ENCODE peak calls at places on chromosomes 2 and 18, in ten cellular contexts. W is AG04449; S is activated T-cell treated with anti-CD3 and anti-CD28 coated beads for 1 hour; U is stimulated activated CD8-positive, alpha-beta memory T cell treated with anti-CD3 and anti-CD28 coated beads, Interleukin-7, amount 100 ng/mL, for 1 hour; Y is B cell; Q is right cardiac atrium; O is stimulated activated CD4-positive, alpha-beta T cell treated with anti-CD3 and anti-CD28 coated beads, Interleukin-15, amount 100 ng/mL, for 1 hour; P is hippocampal formation; R is AG04450; C is AG10803. G is an unnamed sample.

GRCh38 chr2:237064203-237065061 is 21.3 kb upstream of the COPS8 start:
- DNase-seq in R (no peak), W (no peak), Q (no peak), P (no peak), U (no peak), S (no peak), O (no peak), C (no peak), Y (no peak), G (no peak)

GRCh38 chr2:98572676-98573075 is 35.6 kb downstream of the COA5 start:
- DNase-seq in S (no peak), Q (no peak), O (no peak), R (no peak), P (no peak), U (no peak), W (no peak), C (no peak), Y (no peak), G (no peak)

GRCh38 chr2:62941413-62941812 is 109.2 kb upstream of the OTX1 start:
- DNase-seq in C (no peak), Q (no peak), R (no peak), P (no peak), Y (no peak), S (no peak), W (no peak), U (no peak), O (no peak), G (no peak)

GRCh38 chr18:79955302-79956075 is 4.0 kb upstream of the SLC66A2 start:
- DNase-seq in Y (no peak), O (no peak), P (no peak), R (no peak), S (no peak), Q (no peak), U (no peak), W (no peak), C (no peak), G (no peak)

GRCh38 chr2:157875720-157876065 is 437 bp downstream of the ACVR1 start:
- DNase-seq in P (no peak), R (no peak), U (peak; percentile 16), Q (no peak), C (no peak), O (no peak), Y (peak; percentile 75), S (peak; percentile 40), W (no peak), G (no peak)

GRCh38 chr2:158407031-158407430 is 49.5 kb downstream of the CCDC148 start:
- DNase-seq in W (no peak), Q (no peak), U (no peak), R (no peak), C (peak; percentile 23), S (no peak), P (no peak), Y (no peak), O (no peak), G (no peak)

GRCh38 chr2:221202431-221202830 is 369.7 kb downstream of the EPHA4 start:
- DNase-seq in O (no peak), C (no peak), Q (no peak), Y (no peak), W (no peak), S (no peak), U (no peak), P (no peak), R (no peak), G (no peak)

GRCh38 chr2:63926800-63927199 is 85.1 kb downstream of the UGP2 start:
- DNase-seq in U (no peak), P (no peak), Q (no peak), O (no peak), Y (no peak), S (no peak), R (no peak), W (no peak), C (no peak), G (no peak)

GRCh38 chr2:118062048-118062447 is 26.2 kb upstream of the INSIG2 start:
- DNase-seq in P (no peak), R (no peak), S (no peak), W (no peak), Y (no peak), U (no peak), C (peak; percentile 70), O (no peak), Q (no peak), G (no peak)

GRCh38 chr2:96815326-96816126 is 542 bp upstream of the CNNM3 start:
- DNase-seq in O (no peak), W (no peak), C (peak; percentile 60), U (no peak), S (peak; percentile 28), R (no peak), P (peak; percentile 21), Q (peak; percentile 57), Y (no peak), G (no peak)

GRCh38 chr2:80322337-80322920 is 17.9 kb upstream of the LRRTM1 start:
- DNase-seq in C (no peak), Y (no peak), R (no peak), U (no peak), W (no peak), S (no peak), O (no peak), P (no peak), Q (no peak), G (no peak)

GRCh38 chr2:222490100-222490499 is 65.8 kb downstream of the SGPP2 start:
- DNase-seq in S (no peak), Q (no peak), P (no peak), W (no peak), R (no peak), O (no peak), U (no peak), Y (no peak), C (no peak), G (no peak)

GRCh38 chr2:10223932-10224720 is 78.6 kb upstream of the HPCAL1 start:
- DNase-seq in O (no peak), S (no peak), U (no peak), R (no peak), Y (no peak), C (no peak), W (no peak), Q (no peak), P (no peak), G (no peak)

GRCh38 chr2:135271006-135271405 is 218.9 kb downstream of the RAB3GAP1 start:
- DNase-seq in Y (no peak), S (no peak), P (no peak), R (no peak), U (no peak), W (no peak), C (no peak), O (no peak), Q (no peak), G (no peak)

GRCh38 chr2:189300917-189301316 is 121.4 kb upstream of the COL5A2 start:
- DNase-seq in S (no peak), W (no peak), P (no peak), Q (no peak), Y (no peak), U (no peak), O (no peak), C (no peak), R (no peak), G (no peak)

GRCh38 chr18:50817898-50818250 is 1.9 kb downstream of the MRO start:
- DNase-seq in C (peak; percentile 50), U (no peak), W (peak; percentile 24), P (peak; percentile 54), R (peak; percentile 13), O (no peak), S (no peak), Y (no peak), Q (no peak), G (no peak)

GRCh38 chr2:68375522-68376040 is 10.5 kb downstream of the PLEK start:
- DNase-seq in R (no peak), Y (no peak), U (no peak), Q (no peak), P (no peak), W (no peak), S (no peak), C (no peak), O (no peak), G (no peak)

G was measured in activated CD8-positive, alpha-beta memory T cell treated with anti-CD3 and anti-CD28 coated beads for 1 hour.